ENCODE peak calls at places on chromosomes 3 and 15, in six cellular contexts. One of them, this sample, is unnamed. For H3K9me3, the result is how much of the 10 kb centered on the place peaks cover.

GRCh38 chr15:28086175-28086703 is 12.9 kb downstream of the OCA2 start:
- DNase-seq in K562: peak
- DNase-seq in heart left ventricle: no peak
- DNase-seq in right cardiac atrium: peak
- DNase-seq in GM23248: peak
- DNase-seq in A549: peak
- DNase-seq in this sample: no peak

GRCh38 chr3:139588450-139588849 is 48.9 kb upstream of the RBP1 start:
- DNase-seq in K562: peak
- DNase-seq in heart left ventricle: peak
- DNase-seq in right cardiac atrium: no peak
- DNase-seq in GM23248: no peak
- DNase-seq in A549: no peak
- DNase-seq in this sample: no peak

GRCh38 chr15:35626984-35627383 is 81.0 kb upstream of the DPH6 start:
- DNase-seq in K562: peak
- DNase-seq in heart left ventricle: no peak
- DNase-seq in right cardiac atrium: no peak
- DNase-seq in GM23248: no peak
- DNase-seq in A549: no peak
- DNase-seq in this sample: no peak

GRCh38 chr3:115982629-115983028 is 359.3 kb downstream of the GAP43 start:
- DNase-seq in K562: peak
- DNase-seq in heart left ventricle: no peak
- DNase-seq in right cardiac atrium: no peak
- DNase-seq in GM23248: no peak
- DNase-seq in A549: no peak
- DNase-seq in this sample: no peak

GRCh38 chr3:17894434-17895060 is 152.1 kb upstream of the TBC1D5 start:
- DNase-seq in K562: peak
- DNase-seq in heart left ventricle: no peak
- DNase-seq in right cardiac atrium: no peak
- DNase-seq in GM23248: peak
- DNase-seq in A549: peak
- DNase-seq in this sample: no peak

GRCh38 chr3:101513419-101513986 is 491 bp upstream of the SENP7 start:
- DNase-seq in K562: no peak
- DNase-seq in heart left ventricle: no peak
- DNase-seq in right cardiac atrium: no peak
- DNase-seq in GM23248: peak
- DNase-seq in A549: no peak
- DNase-seq in this sample: no peak

GRCh38 chr15:65396965-65397317 is 19.1 kb upstream of the IGDCC3 start:
- DNase-seq in K562: no peak
- DNase-seq in heart left ventricle: no peak
- DNase-seq in right cardiac atrium: no peak
- DNase-seq in GM23248: no peak
- DNase-seq in A549: no peak
- DNase-seq in this sample: no peak

GRCh38 chr3:88003115-88003755 is 55.6 kb downstream of the CGGBP1 start:
- DNase-seq in K562: peak
- DNase-seq in heart left ventricle: no peak
- DNase-seq in right cardiac atrium: no peak
- DNase-seq in GM23248: peak
- DNase-seq in A549: peak
- DNase-seq in this sample: no peak

GRCh38 chr3:14519406-14519805 is 20.7 kb downstream of the GRIP2 start:
- DNase-seq in K562: no peak
- DNase-seq in heart left ventricle: peak
- DNase-seq in right cardiac atrium: peak
- DNase-seq in GM23248: no peak
- DNase-seq in A549: no peak
- DNase-seq in this sample: no peak

GRCh38 chr15:39130556-39131379 is 450.1 kb upstream of the THBS1 start:
- DNase-seq in K562: no peak
- DNase-seq in heart left ventricle: no peak
- DNase-seq in right cardiac atrium: no peak
- DNase-seq in GM23248: peak
- DNase-seq in A549: no peak
- DNase-seq in this sample: no peak

GRCh38 chr15:38828031-38828532 is 263.5 kb upstream of the RASGRP1 start:
- DNase-seq in K562: no peak
- DNase-seq in heart left ventricle: no peak
- DNase-seq in right cardiac atrium: no peak
- DNase-seq in GM23248: peak
- DNase-seq in A549: no peak
- DNase-seq in this sample: no peak

GRCh38 chr3:172869356-172869755 is 118.8 kb downstream of the ECT2 start:
- DNase-seq in K562: no peak
- DNase-seq in heart left ventricle: no peak
- DNase-seq in right cardiac atrium: no peak
- DNase-seq in GM23248: peak
- DNase-seq in A549: peak
- DNase-seq in this sample: no peak

GRCh38 chr15:91694131-91694828 is 159.2 kb upstream of the SLCO3A1 start:
- DNase-seq in K562: no peak
- DNase-seq in heart left ventricle: peak
- DNase-seq in right cardiac atrium: peak
- DNase-seq in GM23248: peak
- DNase-seq in A549: no peak
- DNase-seq in this sample: no peak

GRCh38 chr3:171142985-171143384 is 116.5 kb upstream of the SLC2A2 start:
- DNase-seq in K562: no peak
- DNase-seq in heart left ventricle: no peak
- DNase-seq in right cardiac atrium: peak
- DNase-seq in GM23248: peak
- DNase-seq in A549: no peak
- DNase-seq in this sample: no peak

GRCh38 chr3:141288331-141288990 is 56.8 kb downstream of the PXYLP1 start:
- DNase-seq in K562: no peak
- DNase-seq in heart left ventricle: no peak
- DNase-seq in right cardiac atrium: no peak
- DNase-seq in GM23248: peak
- DNase-seq in A549: no peak
- DNase-seq in this sample: no peak

GRCh38 chr3:123679712-123680386 is 95.0 kb upstream of the HACD2 start:
- DNase-seq in K562: no peak
- DNase-seq in heart left ventricle: no peak
- DNase-seq in right cardiac atrium: no peak
- DNase-seq in GM23248: no peak
- DNase-seq in A549: no peak
- DNase-seq in this sample: no peak

GRCh38 chr15:88375234-88375926 is 91.8 kb downstream of the MRPL46 start:
- DNase-seq in K562: peak
- DNase-seq in heart left ventricle: no peak
- DNase-seq in right cardiac atrium: no peak
- DNase-seq in GM23248: peak
- DNase-seq in A549: peak
- DNase-seq in this sample: no peak

GRCh38 chr3:134610455-134611385 is 40.1 kb downstream of the KY start:
- DNase-seq in K562: no peak
- DNase-seq in heart left ventricle: no peak
- DNase-seq in right cardiac atrium: no peak
- DNase-seq in GM23248: no peak
- DNase-seq in A549: no peak
- DNase-seq in this sample: no peak

DNA sequence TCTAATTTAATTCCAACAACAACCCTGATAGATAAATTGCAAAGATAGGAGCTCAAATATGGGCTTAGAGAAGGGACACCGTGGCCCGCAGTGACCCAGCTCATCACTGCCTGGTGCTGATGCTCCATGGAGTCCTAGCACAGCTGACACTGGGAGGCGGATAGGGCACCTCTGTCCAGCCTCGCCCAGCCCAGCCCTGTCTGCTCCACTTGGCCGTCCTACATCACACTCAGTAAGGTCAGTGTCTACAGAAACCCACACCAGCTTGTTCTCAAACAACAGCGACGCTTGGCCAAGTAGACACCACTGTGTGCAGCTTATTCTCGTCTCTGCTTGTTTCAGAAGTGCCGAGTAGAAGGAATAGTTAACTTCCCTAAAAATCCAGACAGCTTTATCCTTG is 33.9 kb downstream of the GABRB3 start:
- DNase-seq in K562: no peak
- DNase-seq in heart left ventricle: no peak
- DNase-seq in right cardiac atrium: no peak
- DNase-seq in GM23248: no peak
- DNase-seq in A549: no peak
- DNase-seq in this sample: no peak
- H3K9me3 ChIP-seq in K562: under half
- H3K9me3 ChIP-seq in heart left ventricle: under half
- H3K9me3 ChIP-seq in right cardiac atrium: under half
- H3K9me3 ChIP-seq in GM23248: under half
- H3K9me3 ChIP-seq in A549: under half
- H3K9me3 ChIP-seq in this sample: under half

GRCh38 chr3:118171236-118171852 is 863.3 kb downstream of the IGSF11 start:
- DNase-seq in K562: no peak
- DNase-seq in heart left ventricle: no peak
- DNase-seq in right cardiac atrium: peak
- DNase-seq in GM23248: no peak
- DNase-seq in A549: no peak
- DNase-seq in this sample: no peak
- H3K9me3 ChIP-seq in K562: under half
- H3K9me3 ChIP-seq in heart left ventricle: under half
- H3K9me3 ChIP-seq in right cardiac atrium: under half
- H3K9me3 ChIP-seq in GM23248: under half
- H3K9me3 ChIP-seq in A549: under half
- H3K9me3 ChIP-seq in this sample: under half

GRCh38 chr3:7204848-7205156 is 343.9 kb downstream of the GRM7 start:
- DNase-seq in K562: no peak
- DNase-seq in heart left ventricle: no peak
- DNase-seq in right cardiac atrium: no peak
- DNase-seq in GM23248: no peak
- DNase-seq in A549: no peak
- DNase-seq in this sample: no peak

GRCh38 chr3:7207092-7207491 is 346.2 kb downstream of the GRM7 start:
- DNase-seq in K562: no peak
- DNase-seq in heart left ventricle: no peak
- DNase-seq in right cardiac atrium: no peak
- DNase-seq in GM23248: no peak
- DNase-seq in A549: no peak
- DNase-seq in this sample: no peak

GRCh38 chr3:7203969-7204847 is 343.3 kb downstream of the GRM7 start:
- DNase-seq in K562: no peak
- DNase-seq in heart left ventricle: no peak
- DNase-seq in right cardiac atrium: no peak
- DNase-seq in GM23248: no peak
- DNase-seq in A549: no peak
- DNase-seq in this sample: no peak

GRCh38 chr3:7205535-7206331 is 344.8 kb downstream of the GRM7 start:
- DNase-seq in K562: no peak
- DNase-seq in heart left ventricle: no peak
- DNase-seq in right cardiac atrium: no peak
- DNase-seq in GM23248: no peak
- DNase-seq in A549: no peak
- DNase-seq in this sample: no peak

DNA sequence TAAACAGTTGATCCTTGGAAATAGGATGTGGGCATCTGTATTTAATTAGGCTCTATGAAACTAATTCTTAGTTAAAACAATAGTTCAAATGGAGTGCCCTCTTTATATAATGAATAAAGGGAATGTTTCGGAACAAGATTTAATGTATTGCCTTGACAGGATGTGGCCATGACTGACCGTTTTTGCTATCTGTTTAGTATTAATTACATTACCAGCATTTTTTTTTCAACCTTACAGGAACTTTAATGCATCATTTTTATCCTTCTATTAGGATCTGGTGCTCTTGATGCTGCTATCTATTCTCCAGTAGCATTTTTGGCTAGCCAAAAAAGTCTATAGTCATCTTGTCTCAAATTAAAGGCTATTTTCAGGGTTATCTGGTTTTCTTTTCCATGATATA is 340.9 kb downstream of the GRM7 start:
- DNase-seq in K562: no peak
- DNase-seq in heart left ventricle: no peak
- DNase-seq in right cardiac atrium: no peak
- DNase-seq in GM23248: no peak
- DNase-seq in A549: no peak
- DNase-seq in this sample: no peak
- H3K9me3 ChIP-seq in K562: under half
- H3K9me3 ChIP-seq in heart left ventricle: under half
- H3K9me3 ChIP-seq in right cardiac atrium: under half
- H3K9me3 ChIP-seq in GM23248: under half
- H3K9me3 ChIP-seq in A549: under half
- H3K9me3 ChIP-seq in this sample: under half

DNA sequence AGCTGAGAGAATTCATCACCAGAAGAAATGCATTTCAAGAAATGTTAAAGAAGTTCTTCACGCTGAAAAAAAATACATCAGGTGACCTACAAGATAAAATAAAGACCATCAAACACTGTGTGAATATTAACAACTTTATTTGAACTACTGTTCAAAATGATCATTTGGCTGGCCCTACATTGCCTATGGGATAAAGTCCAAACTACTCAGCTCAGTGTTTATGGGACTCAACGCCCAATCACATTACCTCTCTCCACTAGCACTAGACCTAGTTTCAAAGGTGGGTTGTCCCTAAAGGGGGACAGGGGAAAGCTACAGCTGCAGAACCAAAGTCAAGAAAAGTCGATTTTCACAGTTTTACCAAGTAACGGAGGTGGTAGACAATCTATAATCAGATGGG is 62.0 kb downstream of the DLG1 start:
- DNase-seq in K562: no peak
- DNase-seq in heart left ventricle: no peak
- DNase-seq in right cardiac atrium: no peak
- DNase-seq in GM23248: no peak
- DNase-seq in A549: no peak
- DNase-seq in this sample: no peak
- H3K9me3 ChIP-seq in K562: under half
- H3K9me3 ChIP-seq in heart left ventricle: under half
- H3K9me3 ChIP-seq in right cardiac atrium: under half
- H3K9me3 ChIP-seq in GM23248: under half
- H3K9me3 ChIP-seq in A549: under half
- H3K9me3 ChIP-seq in this sample: under half

DNA sequence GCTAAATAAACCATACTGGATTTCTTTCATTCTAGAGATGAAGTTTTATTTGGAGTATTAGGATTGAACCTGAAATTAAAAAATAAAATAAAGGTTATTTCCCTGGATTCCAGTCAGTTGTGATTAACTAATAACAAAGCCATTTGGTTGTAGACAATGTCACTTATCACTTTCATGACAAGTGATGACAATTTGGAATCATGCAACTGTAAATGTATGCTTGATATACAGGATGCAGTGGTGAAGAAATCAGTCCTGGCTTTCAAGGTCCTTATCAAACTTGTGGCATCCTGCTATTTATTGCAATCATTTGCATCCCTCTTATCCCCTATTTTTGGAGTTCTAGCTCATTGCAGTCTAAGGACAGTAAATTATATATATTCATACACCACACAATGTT is 425.2 kb downstream of the CHL1 start:
- DNase-seq in K562: no peak
- DNase-seq in heart left ventricle: no peak
- DNase-seq in right cardiac atrium: no peak
- DNase-seq in GM23248: no peak
- DNase-seq in A549: no peak
- DNase-seq in this sample: no peak
- H3K9me3 ChIP-seq in K562: under half
- H3K9me3 ChIP-seq in heart left ventricle: under half
- H3K9me3 ChIP-seq in right cardiac atrium: under half
- H3K9me3 ChIP-seq in GM23248: under half
- H3K9me3 ChIP-seq in A549: under half
- H3K9me3 ChIP-seq in this sample: under half

This sample was measured in T-helper 17 cell.